ENCODE peak calls at places on chromosome 13, in four cellular contexts. E, K, F and W are unnamed samples.

GRCh38 chr13:111359237-111359915 is 38.9 kb downstream of the TEX29 start:
- DNase-seq in K (no peak), F (peak), E (no peak), W (peak)

GRCh38 chr13:58858870-58859371 is 1227.4 kb downstream of the PCDH17 start:
- DNase-seq in K (no peak), E (no peak), F (no peak), W (no peak)

GRCh38 chr13:105231579-105231978 is 1303.9 kb downstream of the EFNB2 start:
- DNase-seq in F (no peak), K (no peak), E (no peak), W (no peak)

GRCh38 chr13:31742102-31742695 is 2.9 kb downstream of the RXFP2 start:
- DNase-seq in K (peak), E (peak), F (peak), W (peak)

GRCh38 chr13:29359181-29359580 is 236.3 kb downstream of the SLC7A1 start:
- DNase-seq in F (peak), K (peak), E (no peak), W (no peak)

GRCh38 chr13:101178394-101178793 is 237.9 kb downstream of the NALCN start:
- DNase-seq in E (no peak), K (no peak), F (no peak), W (no peak)

GRCh38 chr13:50130686-50131051 is 115.4 kb downstream of the KCNRG start:
- DNase-seq in F (peak), K (peak), E (no peak), W (peak)

GRCh38 chr13:76667551-76667950 is 218.7 kb downstream of the KCTD12 start:
- DNase-seq in E (peak), K (peak), F (no peak), W (no peak)

GRCh38 chr13:32737111-32737571 is 150.9 kb downstream of the PDS5B start:
- DNase-seq in K (no peak), E (no peak), F (no peak), W (no peak)

GRCh38 chr13:97142452-97142851 is 79.7 kb upstream of the MBNL2 start:
- DNase-seq in F (peak), K (no peak), E (no peak), W (peak)

GRCh38 chr13:60331249-60332012 is 65.6 kb upstream of the TDRD3 start:
- DNase-seq in F (peak), E (no peak), K (no peak), W (no peak)

GRCh38 chr13:60328073-60328472 is 68.9 kb upstream of the TDRD3 start:
- DNase-seq in E (no peak), K (no peak), F (no peak), W (no peak)

GRCh38 chr13:60326273-60326672 is 70.7 kb upstream of the TDRD3 start:
- DNase-seq in F (peak), E (no peak), K (peak), W (no peak)

GRCh38 chr13:60327551-60327950 is 69.5 kb upstream of the TDRD3 start:
- DNase-seq in E (no peak), K (no peak), F (no peak), W (no peak)

DNA sequence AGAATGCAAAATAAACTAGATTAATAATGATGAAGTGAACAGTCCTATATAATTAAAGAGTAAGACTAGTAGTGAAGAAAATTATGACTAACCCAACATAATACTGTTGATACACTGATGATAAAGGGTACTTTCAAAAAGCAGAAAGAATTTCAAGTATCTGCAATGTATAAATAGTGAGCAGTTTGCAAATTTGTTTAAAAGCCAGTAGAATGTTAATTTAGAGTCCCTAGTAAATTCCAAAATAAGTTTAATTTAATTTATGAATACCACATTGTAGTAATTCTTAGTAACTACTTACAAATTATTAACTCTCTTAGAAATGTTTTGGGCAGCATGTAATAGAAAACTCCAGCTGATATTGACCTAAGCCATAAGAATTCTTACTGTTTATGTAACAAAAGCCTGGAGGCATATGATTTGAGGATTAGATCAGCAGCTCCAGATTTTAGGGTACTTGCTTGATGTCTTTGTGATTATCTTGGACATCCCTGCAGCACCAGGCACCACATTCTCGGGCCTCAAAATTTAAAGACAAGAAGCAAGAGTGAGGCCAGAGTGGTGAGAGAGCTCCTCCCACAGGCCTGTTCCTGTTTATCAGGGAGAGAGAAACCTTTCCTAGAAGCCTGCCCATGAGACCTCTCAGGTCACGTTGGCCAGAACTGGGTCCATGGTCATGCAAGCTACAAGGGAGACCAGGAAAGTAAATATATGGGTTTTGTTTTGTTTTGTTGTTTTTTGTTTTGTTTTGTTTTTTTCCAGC is 67.6 kb upstream of the TDRD3 start:
- DNase-seq in F (peak), E (no peak), K (peak), W (peak)
- TF ChIP-seq CTCF in F (peak), E (peak), K (peak), W (peak)

DNA sequence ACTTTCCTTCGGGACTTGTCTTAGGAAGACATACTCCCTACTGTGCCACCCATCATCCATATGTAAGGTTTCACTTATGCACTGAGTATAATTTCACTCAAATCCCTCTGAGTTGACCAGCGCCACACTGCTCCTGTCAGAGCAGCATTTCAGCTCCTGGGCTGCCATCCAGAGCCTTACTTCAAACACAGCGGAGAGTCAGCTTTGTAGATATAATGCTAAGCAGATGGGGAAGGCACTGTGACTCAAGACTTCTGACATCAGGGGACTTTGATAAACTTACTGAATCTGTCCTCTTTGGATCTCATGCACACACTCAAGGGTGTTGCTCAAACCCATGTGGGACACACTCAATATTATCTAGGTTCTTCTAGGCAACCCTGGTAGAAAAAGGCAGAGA is 34.9 kb downstream of the DOCK9 start:
- DNase-seq in E (no peak), F (no peak), K (no peak), W (no peak)
- TF ChIP-seq CTCF in E (no peak), F (no peak), K (no peak), W (no peak)

DNA sequence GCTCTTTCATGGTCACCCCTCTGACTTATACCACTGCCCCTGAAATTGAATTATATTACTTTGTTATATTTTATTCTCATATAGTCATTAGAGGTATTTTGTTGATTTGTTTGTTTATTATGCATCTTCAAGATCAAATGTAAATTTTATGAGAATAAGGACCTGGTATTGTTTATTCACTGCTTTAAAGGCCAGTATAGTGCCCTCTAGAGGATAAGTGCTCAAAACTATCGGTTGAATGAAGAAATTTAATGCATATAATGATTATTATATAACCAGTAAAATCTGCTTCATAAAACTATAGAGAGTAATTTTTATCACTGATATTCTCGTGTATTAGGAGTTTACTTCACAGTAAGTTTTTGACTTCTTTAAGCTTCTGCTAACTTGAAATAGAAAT is 1401.9 kb downstream of the SLITRK1 start:
- DNase-seq in F (peak), E (no peak), K (peak), W (no peak)
- TF ChIP-seq CTCF in F (peak), E (peak), K (peak), W (peak)

DNA sequence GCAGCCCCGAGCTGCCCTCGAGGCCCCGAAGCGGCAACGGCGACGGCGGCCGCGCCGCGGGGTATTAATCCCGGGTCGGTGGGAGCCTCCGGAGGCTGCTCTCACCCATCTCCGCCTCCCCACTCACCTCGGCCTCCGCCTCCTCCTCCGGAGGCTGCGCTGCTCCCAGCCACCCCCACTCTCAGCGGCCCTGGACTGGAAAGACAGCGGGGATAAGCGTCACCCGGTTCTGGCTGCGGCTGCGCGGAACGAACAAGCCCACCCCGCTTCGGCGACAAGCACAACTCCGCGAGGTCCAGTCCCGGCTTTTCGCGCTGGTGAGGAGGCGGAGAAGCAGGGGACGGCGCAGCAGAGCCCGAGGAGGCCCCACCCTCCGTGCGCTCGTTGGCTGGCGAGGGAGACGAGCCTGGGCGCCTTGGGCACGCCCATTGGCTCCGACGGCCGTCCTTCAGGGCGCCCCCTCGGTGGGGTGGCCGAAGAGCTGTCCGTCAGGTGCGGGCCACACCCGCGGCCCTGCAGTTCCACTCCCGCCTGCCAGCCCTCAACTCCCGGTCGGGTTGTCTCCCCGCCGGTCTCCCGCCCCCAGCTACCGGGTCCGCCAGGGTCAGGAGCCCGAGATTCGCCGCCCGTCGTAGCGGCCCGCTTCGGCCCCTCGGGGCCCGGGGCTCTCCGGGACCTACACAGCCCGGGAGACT is at the start of gene ZMYM5:
- DNase-seq in K (peak), F (peak), E (peak), W (peak)
- TF ChIP-seq CTCF in K (no peak), F (no peak), E (no peak), W (no peak)

GRCh38 chr13:27396252-27396846 is 28.1 kb upstream of the GTF3A start:
- DNase-seq in E (no peak), F (no peak), K (no peak), W (no peak)

GRCh38 chr13:27388236-27388635 is 36.2 kb upstream of the GTF3A start:
- DNase-seq in K (no peak), E (no peak), F (no peak), W (no peak)

GRCh38 chr13:27389891-27390290 is 34.5 kb upstream of the GTF3A start:
- DNase-seq in F (no peak), K (no peak), E (no peak), W (no peak)

GRCh38 chr13:27395007-27395510 is 29.4 kb upstream of the GTF3A start:
- DNase-seq in F (no peak), E (no peak), K (no peak), W (no peak)

GRCh38 chr13:27393101-27393500 is 31.3 kb upstream of the GTF3A start:
- DNase-seq in K (no peak), F (no peak), E (no peak), W (no peak)
- TF ChIP-seq CTCF in K (no peak), F (no peak), E (no peak), W (no peak)

GRCh38 chr13:45728759-45729158 is 26.6 kb downstream of the CBY2 start:
- DNase-seq in F (peak), K (peak), E (no peak), W (peak)
- TF ChIP-seq CTCF in F (peak), K (peak), E (peak), W (peak)

GRCh38 chr13:94079876-94080275 is 399.6 kb downstream of the DCT start:
- DNase-seq in E (no peak), K (no peak), F (no peak), W (no peak)
- TF ChIP-seq CTCF in E (no peak), K (no peak), F (no peak), W (no peak)

GRCh38 chr13:40422588-40423235 is 243.7 kb downstream of the FOXO1 start:
- DNase-seq in F (no peak), E (no peak), K (no peak), W (no peak)

DNA sequence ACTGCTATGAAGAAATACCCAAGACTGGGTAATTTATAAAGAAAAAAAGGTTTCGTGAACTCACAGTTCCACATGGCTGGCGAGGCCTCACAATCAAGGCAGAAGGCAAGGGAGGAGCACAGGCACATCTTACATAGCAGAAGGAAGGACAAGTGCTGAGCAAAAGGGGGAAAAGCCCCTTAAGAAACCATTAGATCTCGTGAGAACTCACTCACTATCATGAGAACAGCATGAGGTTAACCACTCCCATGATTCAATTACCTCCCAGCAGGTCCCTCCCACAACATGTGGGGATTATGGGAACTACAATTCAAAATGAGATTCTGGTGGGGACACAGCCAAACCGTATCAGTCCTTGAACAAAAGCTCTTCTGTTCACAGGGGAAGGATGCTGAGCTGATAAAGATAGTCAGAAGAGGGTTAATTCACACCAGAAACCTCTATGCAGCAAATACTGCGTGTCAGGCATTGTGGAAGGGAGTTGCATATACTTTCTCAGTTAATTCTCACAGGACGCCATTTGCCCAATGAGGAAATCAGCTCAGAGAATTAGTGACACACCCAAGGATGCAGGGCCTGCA is 246.2 kb downstream of the FOXO1 start:
- DNase-seq in K (no peak), E (no peak), F (peak), W (no peak)
- TF ChIP-seq CTCF in K (no peak), E (no peak), F (no peak), W (no peak)